ENCODE peak calls at places on chromosomes 5 and 9, in four cellular contexts. O is activated T-cell treated with anti-CD3 and anti-CD28 coated beads, Interleukin-2, amount 50 U/mL, for 4 hours; H is left cardiac atrium; Q is HuH-7. N is an unnamed sample.

GRCh38 chr5:14447958-14448881 is 133.4 kb upstream of the OTULINL start:
- DNase-seq in O (no peak), H (no peak), Q (no peak), N (peak; percentile 74)

GRCh38 chr9:80086822-80087345 is 515.1 kb downstream of the TLE4 start:
- DNase-seq in O (no peak), H (no peak), Q (no peak), N (no peak)

GRCh38 chr9:16368425-16369087 is 501.9 kb downstream of the BNC2 start:
- DNase-seq in O (no peak), H (no peak), Q (no peak), N (no peak)

GRCh38 chr9:104927216-104927911 is 591 bp downstream of the ABCA1 start:
- DNase-seq in O (peak; percentile 5), H (no peak), Q (peak; percentile 46), N (no peak)

GRCh38 chr5:172451771-172452197 is 2.5 kb downstream of the SH3PXD2B start:
- DNase-seq in O (no peak), H (no peak), Q (no peak), N (peak; percentile 47)

GRCh38 chr5:123088031-123088805 is 823 bp upstream of the PRDM6 start:
- DNase-seq in O (no peak), H (no peak), Q (peak; percentile 63), N (no peak)

GRCh38 chr5:176810084-176810597 is at the start of gene UNC5A:
- DNase-seq in O (peak; percentile 26), H (no peak), Q (peak; percentile 84), N (no peak)

GRCh38 chr5:177233206-177233605 is 70.3 kb downstream of the RAB24 start:
- DNase-seq in O (no peak), H (no peak), Q (no peak), N (peak; percentile 5)

GRCh38 chr5:87120518-87121314 is 147.0 kb upstream of the RASA1 start:
- DNase-seq in O (peak; percentile 5), H (no peak), Q (no peak), N (peak; percentile 65)

GRCh38 chr5:6348476-6349000 is 29.8 kb downstream of the MED10 start:
- DNase-seq in O (no peak), H (no peak), Q (no peak), N (no peak)

GRCh38 chr5:174307031-174307408 is 261.5 kb downstream of the NSG2 start:
- DNase-seq in O (no peak), H (no peak), Q (no peak), N (no peak)

GRCh38 chr5:146380714-146381113 is 42.1 kb downstream of the POU4F3 start:
- DNase-seq in O (no peak), H (no peak), Q (no peak), N (no peak)

GRCh38 chr5:74765929-74766328 is 988 bp downstream of the GFM2 start:
- DNase-seq in O (no peak), H (no peak), Q (no peak), N (no peak)

GRCh38 chr9:93894691-93895079 is 60.5 kb downstream of the BARX1 start:
- DNase-seq in O (no peak), H (peak; percentile 11), Q (no peak), N (no peak)

GRCh38 chr9:84322830-84323229 is 17.7 kb downstream of the SLC28A3 start:
- DNase-seq in O (no peak), H (no peak), Q (no peak), N (peak; percentile 34)

N was measured in fibroblast of the conjunctiva.